ENCODE peak calls at places on chromosomes 3 and 15, in four cellular contexts. P, S, W and F are unnamed samples.

GRCh38 chr3:117263735-117264134 is 554.2 kb downstream of the TUSC7 start:
- DNase-seq in S (no peak), W (no peak), P (no peak), F (no peak)

GRCh38 chr15:92073044-92073785 is 219.7 kb downstream of the SLCO3A1 start:
- DNase-seq in S (no peak), P (no peak), W (no peak), F (no peak)

GRCh38 chr3:186209810-186210752 is 101.2 kb upstream of the ETV5 start:
- DNase-seq in W (peak), P (no peak), S (no peak), F (no peak)

GRCh38 chr3:142676151-142676550 is 47.7 kb upstream of the TRPC1 start:
- DNase-seq in W (no peak), S (no peak), P (no peak), F (no peak)

GRCh38 chr3:135920275-135920674 is 45.3 kb upstream of the PPP2R3A start:
- DNase-seq in S (no peak), P (no peak), W (no peak), F (no peak)

GRCh38 chr3:39323454-39323853 is 6.1 kb upstream of the CCR8 start:
- DNase-seq in P (no peak), W (no peak), S (no peak), F (no peak)

GRCh38 chr3:115062412-115062956 is 84.6 kb downstream of the ZBTB20 start:
- DNase-seq in P (no peak), S (no peak), W (no peak), F (no peak)

GRCh38 chr15:55873024-55873745 is 120.2 kb downstream of the NEDD4 start:
- DNase-seq in P (no peak), S (no peak), W (no peak), F (no peak)

GRCh38 chr3:54360320-54360719 is 238.0 kb downstream of the CACNA2D3 start:
- DNase-seq in W (no peak), P (no peak), S (no peak), F (no peak)

GRCh38 chr3:125128861-125129501 is 73.2 kb upstream of the HEG1 start:
- DNase-seq in W (no peak), S (no peak), P (no peak), F (no peak)

DNA sequence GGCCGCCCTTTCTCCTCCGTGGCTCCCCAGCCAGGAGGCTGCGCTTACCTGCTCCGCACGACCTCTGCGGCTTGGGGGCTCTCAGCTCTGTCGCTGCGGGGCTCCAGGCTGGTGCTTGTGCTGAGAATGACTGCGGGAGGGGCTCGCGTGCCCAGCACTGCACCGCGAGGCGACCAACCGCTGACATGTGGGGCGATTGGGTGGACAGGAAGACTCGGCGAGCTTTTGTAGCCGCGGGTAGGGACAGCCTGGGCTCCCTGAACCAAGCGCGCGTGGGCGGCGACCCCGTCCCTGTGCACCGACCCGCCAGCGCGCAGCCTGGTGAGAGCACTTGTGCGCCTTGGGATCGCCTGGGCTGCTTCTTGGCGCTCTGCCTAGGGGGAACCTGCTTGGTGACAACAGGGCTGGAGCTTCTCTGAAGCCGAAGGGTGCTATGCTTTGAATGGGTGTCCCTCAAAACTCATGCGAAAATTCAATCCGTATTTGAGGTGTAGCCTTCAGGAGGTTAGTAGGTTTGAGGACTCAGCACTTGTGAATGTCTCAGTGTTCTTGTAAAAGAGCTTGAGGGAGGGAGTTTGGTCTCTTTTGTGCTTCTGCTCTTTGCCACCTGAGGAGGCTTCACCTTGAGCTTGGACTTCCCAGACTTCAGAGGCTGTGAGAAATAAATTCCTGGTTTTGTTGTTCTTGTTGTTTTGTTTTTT is 50.4 kb downstream of the IL12A start:
- DNase-seq in W (no peak), S (no peak), P (no peak), F (no peak)
- H3K4me3 ChIP-seq in W (no peak), S (peak), P (peak), F (peak)

DNA sequence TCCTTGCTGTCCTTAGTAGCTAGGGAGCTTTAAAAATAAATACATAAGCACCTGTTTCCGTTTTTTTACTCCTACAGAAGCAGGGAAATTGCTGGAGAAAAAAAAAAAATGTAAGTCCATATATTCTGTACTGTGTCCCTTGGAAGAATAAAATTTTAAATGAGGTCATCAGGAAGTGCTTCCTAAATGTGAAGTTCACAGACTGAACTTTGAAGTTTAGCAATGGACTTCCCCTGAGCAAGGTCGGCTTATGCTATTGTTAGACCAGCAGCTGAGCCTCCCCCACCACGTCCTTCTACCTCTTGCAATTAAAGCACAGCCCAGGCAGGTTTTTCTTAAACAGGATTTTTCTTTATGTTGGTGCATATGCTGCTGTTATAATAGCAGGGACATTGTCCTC is 26.3 kb downstream of the LIPC start:
- DNase-seq in W (peak), S (no peak), P (no peak), F (no peak)
- H3K4me3 ChIP-seq in W (no peak), S (no peak), P (no peak), F (no peak)

GRCh38 chr3:88031543-88032148 is 27.2 kb downstream of the CGGBP1 start:
- DNase-seq in S (no peak), P (no peak), W (no peak), F (no peak)
- H3K4me3 ChIP-seq in S (peak), P (peak), W (peak), F (peak)

DNA sequence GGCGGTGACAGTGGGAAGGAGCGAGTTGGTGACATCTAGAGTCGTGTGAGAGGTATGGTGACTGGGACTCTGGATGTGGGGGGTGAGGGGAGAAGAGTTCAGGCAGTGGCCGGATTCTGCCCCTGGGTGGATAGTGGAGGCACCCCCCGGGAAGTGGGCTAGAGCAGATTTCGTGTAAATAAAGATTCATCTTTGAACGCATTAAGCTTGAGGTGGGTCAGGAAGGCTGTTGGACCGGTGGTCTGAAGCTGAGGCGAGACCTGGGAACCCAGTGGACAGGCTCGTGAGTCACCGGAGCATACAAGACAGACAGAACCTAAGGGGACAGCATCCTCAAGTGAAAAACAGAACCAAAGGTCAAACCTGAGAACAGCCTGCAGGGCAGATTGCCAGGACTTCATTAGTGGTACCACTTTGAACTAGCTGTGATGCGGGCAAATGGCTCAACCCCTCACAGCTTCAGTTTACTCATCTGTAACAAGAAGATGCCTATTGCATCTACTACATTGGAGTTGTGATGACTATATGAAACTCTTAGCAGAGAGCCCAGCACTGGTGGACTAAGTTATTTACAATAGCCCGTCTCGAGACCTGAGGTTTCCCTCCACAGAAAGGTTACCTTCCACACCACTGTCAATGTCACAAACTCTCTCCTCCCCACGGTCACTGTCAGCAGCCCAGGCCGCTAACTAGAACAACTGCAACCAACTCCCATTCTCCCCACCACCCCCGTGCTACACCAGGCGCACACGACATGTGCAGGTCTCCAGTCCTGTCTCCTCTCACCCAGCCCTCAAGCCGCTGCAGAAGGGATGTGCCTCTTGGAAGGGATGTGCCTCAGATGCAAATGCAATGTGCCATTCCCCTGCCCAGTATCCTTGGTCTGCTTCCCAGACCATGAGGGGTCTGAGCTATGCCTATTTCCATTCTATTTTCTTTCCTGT is 901 bp upstream of the CLN6 start:
- DNase-seq in W (no peak), S (no peak), P (no peak), F (no peak)
- H3K4me3 ChIP-seq in W (peak), S (peak), P (peak), F (peak)

GRCh38 chr15:31472636-31473383 is 146.2 kb downstream of the KLF13 start:
- DNase-seq in S (no peak), P (no peak), W (no peak), F (no peak)
- H3K4me3 ChIP-seq in S (no peak), P (no peak), W (no peak), F (no peak)

DNA sequence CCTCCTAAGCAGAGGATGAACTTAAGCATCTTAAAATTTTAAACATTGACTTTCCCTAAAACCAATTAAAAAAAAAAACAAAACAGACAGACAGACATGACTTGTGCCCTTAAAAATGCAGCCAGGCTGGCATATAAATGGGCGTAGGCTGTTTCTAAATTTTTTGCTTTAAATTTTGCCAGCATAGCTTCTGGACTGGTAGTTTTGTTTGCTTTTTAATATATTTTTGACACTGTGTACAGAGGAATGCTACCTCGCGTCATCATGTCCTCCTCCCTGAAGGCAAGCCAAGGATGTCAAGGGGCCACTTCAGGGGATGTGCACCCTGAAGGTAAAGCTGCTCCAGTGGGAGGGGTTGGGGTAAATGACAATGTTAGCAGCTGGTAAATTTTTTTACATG is 134.8 kb downstream of the PGPEP1L start:
- DNase-seq in W (no peak), P (no peak), S (no peak), F (no peak)
- H3K4me3 ChIP-seq in W (no peak), P (no peak), S (no peak), F (no peak)